ENCODE peak calls at places on chromosomes 4 and X, in four cellular contexts. B, O, T and J are unnamed samples.
A peak's percentile ranks its signal among the peaks of the same experiment; 100 is the strongest.

GRCh38 chrX:152907084-152907651 is 9.3 kb downstream of the ZNF185 start:
- DNase-seq in B (no peak), T (peak; percentile 88), O (no peak), J (no peak)

GRCh38 chr4:135368826-135369225 is 1167.2 kb upstream of the PABPC4L start:
- DNase-seq in B (no peak), O (no peak), T (no peak), J (no peak)

GRCh38 chrX:73852022-73852421 is 289.0 kb downstream of the CHIC1 start:
- DNase-seq in O (no peak), B (no peak), T (no peak), J (no peak)

GRCh38 chr4:23937173-23937572 is 47.3 kb upstream of the PPARGC1A start:
- DNase-seq in O (no peak), B (no peak), T (no peak), J (no peak)

GRCh38 chrX:20517565-20517964 is 250.9 kb upstream of the RPS6KA3 start:
- DNase-seq in T (no peak), B (no peak), O (no peak), J (no peak)

GRCh38 chrX:153871451-153871850 is 14.5 kb downstream of the L1CAM start:
- DNase-seq in T (no peak), O (no peak), B (no peak), J (no peak)

GRCh38 chrX:23661671-23662070 is 5.6 kb upstream of the PRDX4 start:
- DNase-seq in B (no peak), T (no peak), O (no peak), J (no peak)

GRCh38 chrX:9122504-9123245 is 88.7 kb upstream of the FAM9B start:
- DNase-seq in B (no peak), T (peak; percentile 33), O (no peak), J (no peak)

GRCh38 chr4:89419121-89419695 is 111.6 kb upstream of the GPRIN3 start:
- DNase-seq in T (no peak), O (no peak), B (no peak), J (no peak)

GRCh38 chr4:82388405-82388804 is 14.6 kb upstream of the HNRNPD start:
- DNase-seq in T (no peak), B (no peak), O (no peak), J (no peak)

GRCh38 chrX:32644476-32644875 is 566.9 kb downstream of the DMD start:
- DNase-seq in B (no peak), O (no peak), T (no peak), J (no peak)

GRCh38 chr4:168367065-168367464 is 48.5 kb upstream of the DDX60 start:
- DNase-seq in T (no peak), B (no peak), O (no peak), J (no peak)

GRCh38 chrX:38959736-38960534 is 158.7 kb downstream of the MID1IP1 start:
- DNase-seq in T (peak; percentile 23), B (no peak), O (no peak), J (no peak)

GRCh38 chr4:47484169-47484568 is 906 bp upstream of the ATP10D start:
- DNase-seq in T (no peak), O (no peak), B (peak; percentile 76), J (peak; percentile 95)

GRCh38 chr4:153747406-153747805 is 12.4 kb downstream of the RNF175 start:
- DNase-seq in B (no peak), O (no peak), T (no peak), J (no peak)

GRCh38 chrX:97563531-97564133 is 679.9 kb downstream of the RPA4 start:
- DNase-seq in T (peak; percentile 72), O (peak; percentile 20), B (peak; percentile 26), J (peak; percentile 15)

GRCh38 chr4:51843309-51844156 is 580 bp downstream of the DCUN1D4 start:
- DNase-seq in O (peak; percentile 83), T (peak; percentile 79), B (peak; percentile 55), J (peak; percentile 29)

GRCh38 chr4:84529169-84529751 is 30.2 kb upstream of the NKX6-1 start:
- DNase-seq in B (no peak), O (no peak), T (peak; percentile 28), J (peak; percentile 38)

GRCh38 chr4:148443550-148444295 is 1.5 kb upstream of the NR3C2 start:
- DNase-seq in B (no peak), O (peak; percentile 48), T (peak; percentile 5), J (no peak)

GRCh38 chr4:38065900-38066299 is 105.7 kb downstream of the PTTG2 start:
- DNase-seq in B (no peak), O (no peak), T (no peak), J (no peak)

GRCh38 chr4:20383969-20384368 is 132.3 kb downstream of the SLIT2 start:
- DNase-seq in B (no peak), T (no peak), O (no peak), J (no peak)

GRCh38 chrX:107324493-107325310 is 118.3 kb downstream of the DNAAF6 start:
- DNase-seq in B (peak; percentile 13), O (peak; percentile 21), T (peak; percentile 24), J (peak; percentile 10)

GRCh38 chrX:98111684-98112083 is 1228.0 kb downstream of the RPA4 start:
- DNase-seq in T (no peak), O (no peak), B (no peak), J (no peak)

GRCh38 chrX:114952696-114953095 is 64.7 kb downstream of the IL13RA2 start:
- DNase-seq in O (no peak), B (no peak), T (no peak), J (no peak)

DNA sequence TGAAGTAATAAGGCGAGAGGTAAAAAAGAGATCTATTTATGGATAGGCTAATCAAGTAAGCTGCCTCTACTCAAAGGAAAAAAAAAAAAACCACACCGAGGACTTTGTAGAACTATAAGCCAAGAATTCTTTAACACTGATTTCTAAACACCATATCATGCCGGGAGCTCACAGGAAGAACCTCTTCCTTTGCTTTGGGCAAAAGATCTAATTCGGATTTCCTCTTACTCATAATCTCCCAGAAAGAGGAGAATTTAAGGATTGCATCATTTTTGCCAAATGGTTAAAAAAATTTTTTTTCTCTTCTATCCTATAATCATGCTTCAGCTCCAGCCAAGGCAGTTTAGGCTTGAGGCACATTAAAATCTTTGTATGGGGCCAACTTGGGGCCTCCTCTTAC is 95.5 kb downstream of the ZNF827 start:
- DNase-seq in B (peak; percentile 54), O (no peak), T (no peak), J (peak; percentile 66)
- H3K36me3 ChIP-seq in B (no peaks in the 10 kb centered on the region), O (peaks cover 7% of the 10 kb centered on the region), T (peaks cover 16% of the 10 kb centered on the region), J (peaks cover 2% of the 10 kb centered on the region)

GRCh38 chr4:1413687-1414479 is 7.6 kb upstream of the NKX1-1 start:
- DNase-seq in B (no peak), O (no peak), T (no peak), J (no peak)
- H3K27me3 ChIP-seq in B (peaks cover 16% of the 10 kb centered on the region), O (peaks cover 95% of the 10 kb centered on the region), T (peaks cover 79% of the 10 kb centered on the region), J (peaks cover 3% of the 10 kb centered on the region)

GRCh38 chrX:48575642-48576041 is 1.4 kb downstream of the RBM3 start:
- DNase-seq in B (no peak), O (no peak), T (no peak), J (no peak)
- H3K36me3 ChIP-seq in B (peaks cover 15% of the 10 kb centered on the region), O (peaks cover 39% of the 10 kb centered on the region), T (peaks cover 21% of the 10 kb centered on the region), J (peaks cover 9% of the 10 kb centered on the region)

GRCh38 chrX:72308566-72309296 is 3.0 kb upstream of the CITED1 start:
- DNase-seq in O (peak; percentile 40), T (peak; percentile 69), B (peak; percentile 57), J (peak; percentile 40)

GRCh38 chrX:72306851-72307645 is 1.3 kb upstream of the CITED1 start:
- DNase-seq in T (peak; percentile 73), B (peak; percentile 70), O (peak; percentile 49), J (peak; percentile 32)

GRCh38 chrX:72308209-72308565 is 2.5 kb upstream of the CITED1 start:
- DNase-seq in T (no peak), B (no peak), O (no peak), J (no peak)

GRCh38 chrX:72307646-72308051 is 1.9 kb upstream of the CITED1 start:
- DNase-seq in T (no peak), B (no peak), O (no peak), J (no peak)

GRCh38 chrX:72309297-72310071 is 3.8 kb upstream of the CITED1 start:
- DNase-seq in T (no peak), B (no peak), O (no peak), J (no peak)
- H3K27me3 ChIP-seq in T (peaks cover 89% of the 10 kb centered on the region), B (peaks cover 34% of the 10 kb centered on the region), O (peaks cover 19% of the 10 kb centered on the region), J (peaks cover 19% of the 10 kb centered on the region)

GRCh38 chr4:118774989-118775388 is 60.9 kb downstream of the SEC24D start:
- DNase-seq in B (peak; percentile 47), O (no peak), T (peak; percentile 38), J (peak; percentile 51)
- H3K36me3 ChIP-seq in B (no peaks in the 10 kb centered on the region), O (no peaks in the 10 kb centered on the region), T (no peaks in the 10 kb centered on the region), J (no peaks in the 10 kb centered on the region)

GRCh38 chr4:8871417-8872401 is at the start of gene HMX1:
- DNase-seq in B (no peak), T (no peak), O (no peak), J (no peak)

GRCh38 chr4:8870647-8871416 is 807 bp downstream of the HMX1 start:
- DNase-seq in T (no peak), B (no peak), O (no peak), J (no peak)

GRCh38 chr4:8874896-8875680 is 3.4 kb upstream of the HMX1 start:
- DNase-seq in O (no peak), T (no peak), B (no peak), J (no peak)

GRCh38 chr4:8874003-8874895 is 2.6 kb upstream of the HMX1 start:
- DNase-seq in O (no peak), B (no peak), T (no peak), J (no peak)

GRCh38 chr4:8872402-8873291 is 1.0 kb upstream of the HMX1 start:
- DNase-seq in O (no peak), B (no peak), T (no peak), J (no peak)
- H3K27me3 ChIP-seq in O (peaks cover 95% of the 10 kb centered on the region), B (peaks cover 58% of the 10 kb centered on the region), T (peaks cover 89% of the 10 kb centered on the region), J (peaks cover 61% of the 10 kb centered on the region)